ENCODE peak calls at places on chromosomes 1 and 21, in five cellular contexts. One of them, this sample, is unnamed.
A peak's percentile ranks its signal among the peaks of the same experiment; 100 is the strongest.

GRCh38 chr21:42627527-42628289 is 25.7 kb upstream of the PDE9A start:
- DNase-seq in kidney: peak; percentile 42
- DNase-seq in neural progenitor cell: no peak
- DNase-seq in IMR-90: no peak
- DNase-seq in mammary epithelial cell: no peak
- DNase-seq in this sample: no peak

GRCh38 chr1:890661-891060 is 33.1 kb upstream of the SAMD11 start:
- DNase-seq in kidney: no peak
- DNase-seq in neural progenitor cell: no peak
- DNase-seq in IMR-90: peak; percentile 53
- DNase-seq in mammary epithelial cell: no peak
- DNase-seq in this sample: no peak

GRCh38 chr1:44217809-44218410 is 4.6 kb downstream of the DMAP1 start:
- DNase-seq in kidney: peak; percentile 81
- DNase-seq in neural progenitor cell: peak; percentile 81
- DNase-seq in IMR-90: peak; percentile 62
- DNase-seq in mammary epithelial cell: peak; percentile 40
- DNase-seq in this sample: peak; percentile 79

GRCh38 chr1:40143891-40144575 is 17.2 kb upstream of the RLF start:
- DNase-seq in kidney: no peak
- DNase-seq in neural progenitor cell: peak; percentile 91
- DNase-seq in IMR-90: peak; percentile 66
- DNase-seq in mammary epithelial cell: peak; percentile 66
- DNase-seq in this sample: peak; percentile 94

GRCh38 chr1:5989731-5990271 is 2.4 kb downstream of the NPHP4 start:
- DNase-seq in kidney: peak; percentile 62
- DNase-seq in neural progenitor cell: no peak
- DNase-seq in IMR-90: no peak
- DNase-seq in mammary epithelial cell: no peak
- DNase-seq in this sample: no peak

GRCh38 chr1:153877112-153877511 is 45.7 kb downstream of the GATAD2B start:
- DNase-seq in kidney: no peak
- DNase-seq in neural progenitor cell: no peak
- DNase-seq in IMR-90: no peak
- DNase-seq in mammary epithelial cell: no peak
- DNase-seq in this sample: no peak

GRCh38 chr1:30727796-30728195 is 4.4 kb upstream of the MATN1 start:
- DNase-seq in kidney: no peak
- DNase-seq in neural progenitor cell: no peak
- DNase-seq in IMR-90: peak; percentile 66
- DNase-seq in mammary epithelial cell: no peak
- DNase-seq in this sample: peak; percentile 61

GRCh38 chr1:112251766-112252506 is 144.1 kb upstream of the CTTNBP2NL start:
- DNase-seq in kidney: no peak
- DNase-seq in neural progenitor cell: no peak
- DNase-seq in IMR-90: peak; percentile 32
- DNase-seq in mammary epithelial cell: peak; percentile 88
- DNase-seq in this sample: peak; percentile 38

GRCh38 chr1:226551299-226551698 is 2.7 kb downstream of the STUM start:
- DNase-seq in kidney: no peak
- DNase-seq in neural progenitor cell: no peak
- DNase-seq in IMR-90: no peak
- DNase-seq in mammary epithelial cell: no peak
- DNase-seq in this sample: no peak

GRCh38 chr1:97041011-97041410 is 319.4 kb downstream of the PTBP2 start:
- DNase-seq in kidney: no peak
- DNase-seq in neural progenitor cell: no peak
- DNase-seq in IMR-90: no peak
- DNase-seq in mammary epithelial cell: no peak
- DNase-seq in this sample: peak; percentile 30

GRCh38 chr1:204652556-204652955 is 33.0 kb downstream of the LRRN2 start:
- DNase-seq in kidney: no peak
- DNase-seq in neural progenitor cell: no peak
- DNase-seq in IMR-90: no peak
- DNase-seq in mammary epithelial cell: no peak
- DNase-seq in this sample: no peak

GRCh38 chr1:219710529-219711194 is 97.8 kb upstream of the ZC3H11B start:
- DNase-seq in kidney: no peak
- DNase-seq in neural progenitor cell: no peak
- DNase-seq in IMR-90: peak; percentile 84
- DNase-seq in mammary epithelial cell: peak; percentile 94
- DNase-seq in this sample: peak; percentile 56

GRCh38 chr1:172630868-172631267 is 28.0 kb upstream of the FASLG start:
- DNase-seq in kidney: no peak
- DNase-seq in neural progenitor cell: no peak
- DNase-seq in IMR-90: peak; percentile 62
- DNase-seq in mammary epithelial cell: no peak
- DNase-seq in this sample: no peak

GRCh38 chr1:3390291-3390690 is 64.2 kb upstream of the ARHGEF16 start:
- DNase-seq in kidney: no peak
- DNase-seq in neural progenitor cell: no peak
- DNase-seq in IMR-90: no peak
- DNase-seq in mammary epithelial cell: no peak
- DNase-seq in this sample: no peak

GRCh38 chr1:234468580-234468979 is 10.4 kb downstream of the TARBP1 start:
- DNase-seq in kidney: no peak
- DNase-seq in neural progenitor cell: no peak
- DNase-seq in IMR-90: no peak
- DNase-seq in mammary epithelial cell: no peak
- DNase-seq in this sample: no peak

GRCh38 chr1:30397576-30397975 is 325.8 kb downstream of the MATN1 start:
- DNase-seq in kidney: no peak
- DNase-seq in neural progenitor cell: no peak
- DNase-seq in IMR-90: no peak
- DNase-seq in mammary epithelial cell: no peak
- DNase-seq in this sample: no peak

GRCh38 chr1:3359346-3360157 is 94.9 kb upstream of the ARHGEF16 start:
- DNase-seq in kidney: no peak
- DNase-seq in neural progenitor cell: no peak
- DNase-seq in IMR-90: no peak
- DNase-seq in mammary epithelial cell: no peak
- DNase-seq in this sample: no peak

GRCh38 chr1:203828002-203828401 is 32.6 kb downstream of the ZBED6 start:
- DNase-seq in kidney: no peak
- DNase-seq in neural progenitor cell: no peak
- DNase-seq in IMR-90: peak; percentile 35
- DNase-seq in mammary epithelial cell: no peak
- DNase-seq in this sample: no peak

GRCh38 chr1:8155528-8156186 is 129.5 kb upstream of the ERRFI1 start:
- DNase-seq in kidney: no peak
- DNase-seq in neural progenitor cell: peak; percentile 78
- DNase-seq in IMR-90: peak; percentile 31
- DNase-seq in mammary epithelial cell: peak; percentile 83
- DNase-seq in this sample: peak; percentile 30

GRCh38 chr1:8153961-8154360 is 127.9 kb upstream of the ERRFI1 start:
- DNase-seq in kidney: no peak
- DNase-seq in neural progenitor cell: no peak
- DNase-seq in IMR-90: no peak
- DNase-seq in mammary epithelial cell: no peak
- DNase-seq in this sample: no peak

GRCh38 chr1:8151647-8152046 is 125.5 kb upstream of the ERRFI1 start:
- DNase-seq in kidney: no peak
- DNase-seq in neural progenitor cell: no peak
- DNase-seq in IMR-90: no peak
- DNase-seq in mammary epithelial cell: no peak
- DNase-seq in this sample: no peak

GRCh38 chr1:8154621-8155052 is 128.5 kb upstream of the ERRFI1 start:
- DNase-seq in kidney: no peak
- DNase-seq in neural progenitor cell: peak; percentile 59
- DNase-seq in IMR-90: peak; percentile 74
- DNase-seq in mammary epithelial cell: peak; percentile 96
- DNase-seq in this sample: no peak

DNA sequence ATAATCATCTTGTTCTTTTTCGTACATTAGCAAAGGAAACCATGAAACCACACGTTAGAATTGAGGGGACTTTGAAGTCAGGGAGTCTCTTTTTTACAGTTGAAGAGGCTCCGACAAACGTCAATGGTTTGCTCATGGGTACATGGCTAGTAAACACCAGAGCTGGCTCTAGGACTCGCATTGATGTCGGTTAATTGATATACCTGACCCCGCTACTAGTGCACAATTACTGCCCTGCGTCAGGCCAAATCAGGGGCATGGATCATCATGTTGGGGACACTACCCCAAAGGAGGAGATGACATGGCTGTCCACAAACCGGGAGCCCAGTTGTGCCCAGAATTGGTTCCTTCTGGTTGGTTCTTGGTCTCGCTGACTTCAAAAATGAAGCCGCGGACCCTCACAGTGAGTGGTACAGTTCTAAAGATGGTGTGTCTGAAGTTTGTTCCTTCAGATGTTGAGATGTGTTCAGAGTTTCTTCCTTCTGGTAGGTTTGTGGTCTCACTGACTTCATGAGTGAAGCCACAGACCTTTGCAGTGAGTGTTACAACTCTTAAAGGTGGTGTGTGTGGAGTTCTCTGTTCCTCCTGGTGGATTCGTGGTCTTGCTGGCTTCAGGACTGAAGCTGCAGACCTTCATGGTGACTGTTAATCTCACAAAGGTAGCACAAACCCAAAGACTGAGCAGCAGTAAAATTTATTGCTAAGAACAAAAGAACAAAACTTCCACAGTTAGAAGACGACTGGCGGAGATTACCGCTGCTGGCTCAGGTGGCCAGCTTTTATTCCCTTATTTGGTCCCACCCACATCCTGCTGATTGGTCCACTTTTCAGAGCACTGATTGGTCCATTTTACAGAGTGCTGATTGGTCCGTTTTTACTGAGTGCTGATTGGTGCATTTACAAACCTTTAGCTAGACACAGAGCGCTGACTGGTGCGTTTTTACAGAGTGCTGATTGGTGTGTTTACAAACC is 126.9 kb upstream of the ERRFI1 start:
- DNase-seq in kidney: no peak
- DNase-seq in neural progenitor cell: no peak
- DNase-seq in IMR-90: no peak
- DNase-seq in mammary epithelial cell: no peak
- DNase-seq in this sample: no peak
- H3K9ac ChIP-seq in kidney: no peak overlapping the region
- H3K9ac ChIP-seq in neural progenitor cell: no peak overlapping the region
- H3K9ac ChIP-seq in IMR-90: no peak overlapping the region
- H3K9ac ChIP-seq in mammary epithelial cell: no peak overlapping the region
- H3K9ac ChIP-seq in this sample: no peak overlapping the region

DNA sequence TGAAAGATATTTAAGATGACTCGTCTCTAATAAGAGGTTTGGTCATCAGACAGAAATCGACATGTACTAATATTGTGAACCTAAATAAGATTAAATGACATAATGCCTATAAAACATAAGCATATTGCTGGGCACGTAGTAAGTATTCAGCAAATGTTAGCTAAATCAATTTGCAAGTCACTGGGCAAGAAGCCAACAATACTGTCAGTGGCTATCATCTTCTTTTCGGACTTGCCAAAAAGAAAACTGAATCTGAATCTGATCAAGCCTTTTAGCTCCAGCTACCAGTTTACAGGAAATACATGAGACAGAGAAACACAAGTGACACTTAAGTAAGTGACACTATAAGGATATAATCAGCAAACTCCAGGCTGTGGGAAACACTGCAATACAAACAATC is 46.0 kb downstream of the RPL5 start:
- DNase-seq in kidney: no peak
- DNase-seq in neural progenitor cell: no peak
- DNase-seq in IMR-90: peak; percentile 46
- DNase-seq in mammary epithelial cell: no peak
- DNase-seq in this sample: no peak
- H3K4me3 ChIP-seq in kidney: no peak overlapping the region
- H3K4me3 ChIP-seq in neural progenitor cell: no peak overlapping the region
- H3K4me3 ChIP-seq in IMR-90: no peak overlapping the region
- H3K4me3 ChIP-seq in mammary epithelial cell: no peak overlapping the region
- H3K4me3 ChIP-seq in this sample: no peak overlapping the region

GRCh38 chr1:198776602-198777029 is 137.8 kb downstream of the PTPRC start:
- DNase-seq in kidney: no peak
- DNase-seq in neural progenitor cell: no peak
- DNase-seq in IMR-90: peak; percentile 98
- DNase-seq in mammary epithelial cell: peak; percentile 98
- DNase-seq in this sample: peak; percentile 71
- H3K9ac ChIP-seq in kidney: no peak overlapping the region
- H3K9ac ChIP-seq in neural progenitor cell: no peak overlapping the region
- H3K9ac ChIP-seq in IMR-90: peak overlapping the region; percentile 24
- H3K9ac ChIP-seq in mammary epithelial cell: no peak overlapping the region
- H3K9ac ChIP-seq in this sample: no peak overlapping the region

DNA sequence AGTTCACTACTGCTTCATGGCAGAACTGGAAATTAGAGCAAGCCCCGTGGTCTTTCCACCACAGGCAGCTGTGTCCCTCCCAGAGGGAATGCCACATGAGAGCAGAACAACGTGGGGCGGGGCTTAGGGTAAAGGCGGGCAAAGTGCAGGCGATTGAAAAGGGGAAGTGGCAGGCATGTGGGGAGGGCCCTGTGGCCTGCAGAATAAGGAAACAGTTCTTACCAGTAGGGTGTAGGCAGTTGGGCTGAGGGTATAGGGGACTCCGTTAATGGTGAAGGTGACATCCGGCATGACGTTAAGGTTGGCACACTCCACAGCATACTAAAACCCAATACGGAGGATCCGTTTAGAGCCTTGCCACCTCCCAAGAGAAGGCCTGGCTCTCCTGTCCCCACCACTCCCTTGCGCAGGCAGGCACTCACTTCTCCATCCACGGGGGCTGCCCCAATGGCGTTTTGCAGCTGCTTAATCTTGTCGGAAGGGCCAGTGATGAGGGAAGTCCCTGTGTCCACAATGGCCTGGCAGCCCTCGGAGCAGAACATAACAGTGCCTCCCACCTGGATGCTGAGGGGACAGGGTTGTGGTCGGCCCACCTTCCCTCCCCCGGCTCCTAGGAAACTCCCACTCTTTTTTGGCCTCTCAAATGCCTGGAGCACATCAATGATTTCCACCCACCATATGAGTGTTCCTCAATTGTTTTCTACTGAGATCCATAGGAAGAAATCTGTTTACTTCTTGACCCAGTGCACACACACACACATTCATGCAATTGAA is 9.1 kb upstream of the RAB7B start:
- DNase-seq in kidney: peak; percentile 87
- DNase-seq in neural progenitor cell: no peak
- DNase-seq in IMR-90: no peak
- DNase-seq in mammary epithelial cell: no peak
- DNase-seq in this sample: no peak
- H3K4me3 ChIP-seq in kidney: no peak overlapping the region
- H3K4me3 ChIP-seq in neural progenitor cell: no peak overlapping the region
- H3K4me3 ChIP-seq in IMR-90: no peak overlapping the region
- H3K4me3 ChIP-seq in mammary epithelial cell: no peak overlapping the region
- H3K4me3 ChIP-seq in this sample: no peak overlapping the region

GRCh38 chr1:155649689-155650088 is 38.9 kb downstream of the YY1AP1 start:
- DNase-seq in kidney: no peak
- DNase-seq in neural progenitor cell: no peak
- DNase-seq in IMR-90: no peak
- DNase-seq in mammary epithelial cell: no peak
- DNase-seq in this sample: no peak

GRCh38 chr1:155650231-155650757 is 38.3 kb downstream of the YY1AP1 start:
- DNase-seq in kidney: no peak
- DNase-seq in neural progenitor cell: no peak
- DNase-seq in IMR-90: no peak
- DNase-seq in mammary epithelial cell: no peak
- DNase-seq in this sample: no peak

GRCh38 chr1:155646307-155646706 is 36.3 kb downstream of the MSTO1 start:
- DNase-seq in kidney: no peak
- DNase-seq in neural progenitor cell: no peak
- DNase-seq in IMR-90: peak; percentile 39
- DNase-seq in mammary epithelial cell: peak; percentile 29
- DNase-seq in this sample: peak; percentile 50

GRCh38 chr1:155645648-155646047 is 35.6 kb downstream of the MSTO1 start:
- DNase-seq in kidney: no peak
- DNase-seq in neural progenitor cell: no peak
- DNase-seq in IMR-90: no peak
- DNase-seq in mammary epithelial cell: peak; percentile 36
- DNase-seq in this sample: no peak

GRCh38 chr1:155648207-155649147 is 38.5 kb downstream of the MSTO1 start:
- DNase-seq in kidney: no peak
- DNase-seq in neural progenitor cell: peak; percentile 78
- DNase-seq in IMR-90: peak; percentile 94
- DNase-seq in mammary epithelial cell: peak; percentile 95
- DNase-seq in this sample: peak; percentile 90
- H3K9ac ChIP-seq in kidney: no peak overlapping the region
- H3K9ac ChIP-seq in neural progenitor cell: no peak overlapping the region
- H3K9ac ChIP-seq in IMR-90: peak overlapping the region; percentile 76
- H3K9ac ChIP-seq in mammary epithelial cell: no peak overlapping the region
- H3K9ac ChIP-seq in this sample: peak overlapping the region; percentile 78

This sample was measured in adipocyte.